ENCODE peak calls at places on chromosome 2, in seven cellular contexts. One of them, this sample, is unnamed.

GRCh38 chr2:100584811-100585210 is 22.0 kb downstream of the PDCL3 start:
- DNase-seq in WTC11: no peak
- DNase-seq in A549: no peak
- DNase-seq in HFFc6: no peak
- DNase-seq in RWPE1: no peak
- DNase-seq in fibroblast of the aortic adventitia: no peak
- DNase-seq in heart left ventricle: no peak
- DNase-seq in this sample: no peak

GRCh38 chr2:8380026-8380425 is 301.8 kb upstream of the ID2 start:
- DNase-seq in A549: no peak
- DNase-seq in heart left ventricle: peak; percentile 41
- DNase-seq in HFFc6: no peak
- DNase-seq in WTC11: no peak
- DNase-seq in fibroblast of the aortic adventitia: no peak
- DNase-seq in RWPE1: no peak
- DNase-seq in this sample: no peak

GRCh38 chr2:27566628-27567027 is 16.2 kb upstream of the ZNF512 start:
- DNase-seq in A549: no peak
- DNase-seq in WTC11: no peak
- DNase-seq in HFFc6: peak; percentile 83
- DNase-seq in RWPE1: peak; percentile 57
- DNase-seq in fibroblast of the aortic adventitia: peak; percentile 47
- DNase-seq in heart left ventricle: no peak
- DNase-seq in this sample: no peak

GRCh38 chr2:47269316-47270232 is 114.5 kb upstream of the STPG4 start:
- DNase-seq in fibroblast of the aortic adventitia: peak; percentile 96
- DNase-seq in RWPE1: peak; percentile 93
- DNase-seq in HFFc6: peak; percentile 99
- DNase-seq in heart left ventricle: peak; percentile 80
- DNase-seq in WTC11: no peak
- DNase-seq in A549: peak; percentile 93
- DNase-seq in this sample: peak; percentile 78

GRCh38 chr2:189954989-189955388 is 107.5 kb downstream of the MSTN start:
- DNase-seq in fibroblast of the aortic adventitia: no peak
- DNase-seq in RWPE1: no peak
- DNase-seq in HFFc6: no peak
- DNase-seq in WTC11: no peak
- DNase-seq in heart left ventricle: no peak
- DNase-seq in A549: no peak
- DNase-seq in this sample: no peak

GRCh38 chr2:33033524-33034150 is 86.9 kb downstream of the LTBP1 start:
- DNase-seq in HFFc6: peak; percentile 70
- DNase-seq in RWPE1: no peak
- DNase-seq in fibroblast of the aortic adventitia: peak; percentile 81
- DNase-seq in A549: no peak
- DNase-seq in WTC11: no peak
- DNase-seq in heart left ventricle: no peak
- DNase-seq in this sample: no peak

GRCh38 chr2:72363406-72363805 is 215.7 kb upstream of the CYP26B1 start:
- DNase-seq in WTC11: no peak
- DNase-seq in heart left ventricle: no peak
- DNase-seq in HFFc6: no peak
- DNase-seq in fibroblast of the aortic adventitia: no peak
- DNase-seq in RWPE1: no peak
- DNase-seq in A549: no peak
- DNase-seq in this sample: no peak

GRCh38 chr2:112960230-112960825 is 17.5 kb upstream of the IL36G start:
- DNase-seq in A549: no peak
- DNase-seq in fibroblast of the aortic adventitia: no peak
- DNase-seq in HFFc6: no peak
- DNase-seq in RWPE1: no peak
- DNase-seq in heart left ventricle: no peak
- DNase-seq in WTC11: no peak
- DNase-seq in this sample: no peak

GRCh38 chr2:22867921-22868320 is 517.1 kb upstream of the KLHL29 start:
- DNase-seq in A549: no peak
- DNase-seq in fibroblast of the aortic adventitia: no peak
- DNase-seq in WTC11: no peak
- DNase-seq in heart left ventricle: no peak
- DNase-seq in RWPE1: no peak
- DNase-seq in HFFc6: no peak
- DNase-seq in this sample: no peak

GRCh38 chr2:127857494-127857818 is 499 bp downstream of the POLR2D start:
- DNase-seq in RWPE1: peak; percentile 33
- DNase-seq in WTC11: peak; percentile 23
- DNase-seq in HFFc6: no peak
- DNase-seq in fibroblast of the aortic adventitia: peak; percentile 26
- DNase-seq in A549: peak; percentile 18
- DNase-seq in heart left ventricle: no peak
- DNase-seq in this sample: no peak

GRCh38 chr2:146412625-146413024 is 1432.2 kb upstream of the ACVR2A start:
- DNase-seq in HFFc6: no peak
- DNase-seq in fibroblast of the aortic adventitia: no peak
- DNase-seq in WTC11: peak; percentile 82
- DNase-seq in A549: no peak
- DNase-seq in RWPE1: no peak
- DNase-seq in heart left ventricle: no peak
- DNase-seq in this sample: no peak

GRCh38 chr2:144519934-144520717 is at the start of gene ZEB2:
- DNase-seq in heart left ventricle: peak; percentile 61
- DNase-seq in HFFc6: peak; percentile 89
- DNase-seq in WTC11: no peak
- DNase-seq in A549: peak; percentile 22
- DNase-seq in RWPE1: no peak
- DNase-seq in fibroblast of the aortic adventitia: peak; percentile 95
- DNase-seq in this sample: no peak

GRCh38 chr2:179751184-179751809 is 110.1 kb downstream of the ZNF385B start:
- DNase-seq in HFFc6: peak; percentile 37
- DNase-seq in WTC11: no peak
- DNase-seq in RWPE1: peak; percentile 28
- DNase-seq in heart left ventricle: no peak
- DNase-seq in A549: peak; percentile 12
- DNase-seq in fibroblast of the aortic adventitia: peak; percentile 64
- DNase-seq in this sample: no peak

GRCh38 chr2:190545082-190545481 is 10.6 kb upstream of the NEMP2 start:
- DNase-seq in heart left ventricle: no peak
- DNase-seq in RWPE1: no peak
- DNase-seq in A549: no peak
- DNase-seq in HFFc6: no peak
- DNase-seq in WTC11: no peak
- DNase-seq in fibroblast of the aortic adventitia: no peak
- DNase-seq in this sample: no peak

GRCh38 chr2:191677091-191677645 is 768 bp upstream of the NABP1 start:
- DNase-seq in A549: peak; percentile 41
- DNase-seq in WTC11: no peak
- DNase-seq in HFFc6: peak; percentile 74
- DNase-seq in heart left ventricle: no peak
- DNase-seq in fibroblast of the aortic adventitia: peak; percentile 91
- DNase-seq in RWPE1: peak; percentile 48
- DNase-seq in this sample: peak; percentile 86

GRCh38 chr2:234632527-234633391 is 135.9 kb upstream of the ARL4C start:
- DNase-seq in RWPE1: no peak
- DNase-seq in A549: no peak
- DNase-seq in heart left ventricle: no peak
- DNase-seq in fibroblast of the aortic adventitia: peak; percentile 94
- DNase-seq in HFFc6: peak; percentile 81
- DNase-seq in WTC11: no peak
- DNase-seq in this sample: no peak

GRCh38 chr2:42752299-42752698 is 11.6 kb downstream of the OXER1 start:
- DNase-seq in A549: no peak
- DNase-seq in HFFc6: no peak
- DNase-seq in RWPE1: no peak
- DNase-seq in fibroblast of the aortic adventitia: no peak
- DNase-seq in WTC11: no peak
- DNase-seq in heart left ventricle: no peak
- DNase-seq in this sample: no peak

GRCh38 chr2:235675678-235676535 is 182.1 kb downstream of the AGAP1 start:
- DNase-seq in RWPE1: peak; percentile 6
- DNase-seq in heart left ventricle: no peak
- DNase-seq in WTC11: no peak
- DNase-seq in A549: peak; percentile 12
- DNase-seq in HFFc6: peak; percentile 53
- DNase-seq in fibroblast of the aortic adventitia: peak; percentile 28
- DNase-seq in this sample: no peak

GRCh38 chr2:100683231-100683630 is 120.4 kb downstream of the PDCL3 start:
- DNase-seq in WTC11: no peak
- DNase-seq in A549: no peak
- DNase-seq in fibroblast of the aortic adventitia: no peak
- DNase-seq in HFFc6: no peak
- DNase-seq in RWPE1: no peak
- DNase-seq in heart left ventricle: no peak
- DNase-seq in this sample: no peak

DNA sequence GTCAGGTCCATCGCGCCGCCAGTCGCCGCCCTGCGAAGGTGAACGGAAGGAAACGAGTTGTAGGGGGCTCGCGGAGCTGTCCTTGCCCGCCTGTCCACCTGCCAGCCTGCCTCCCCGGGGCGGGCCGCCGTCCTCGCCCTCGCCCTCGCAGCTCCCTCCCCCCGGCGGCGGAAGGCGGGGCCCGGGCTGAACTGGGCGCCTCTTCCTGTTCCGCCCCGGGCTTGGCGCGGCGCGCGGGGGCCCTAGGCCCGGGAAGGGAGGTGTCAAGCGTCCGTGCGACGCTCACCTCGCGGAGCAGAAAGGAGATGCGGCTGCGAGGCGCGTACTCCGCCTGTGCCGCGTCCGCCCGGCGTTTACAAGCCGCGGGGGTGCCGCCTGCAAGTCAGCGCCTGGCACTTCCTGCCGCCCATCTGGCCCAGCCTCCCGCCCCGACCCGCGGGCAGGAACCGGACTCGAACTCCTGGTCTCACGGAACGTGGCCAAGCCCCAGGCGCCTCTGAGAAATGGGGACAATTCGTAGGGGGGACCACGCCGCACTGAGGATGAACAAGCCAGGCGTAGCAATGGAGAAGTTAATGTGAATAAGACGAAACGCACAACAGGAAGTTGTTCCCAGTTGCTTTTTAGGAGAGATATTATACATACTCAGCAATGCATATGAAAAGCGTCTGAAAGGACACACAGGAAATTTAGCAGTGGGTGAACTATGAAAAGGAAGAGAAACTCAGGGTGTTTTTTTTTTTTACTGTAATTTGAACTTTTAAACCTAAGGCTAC is at the start of gene CNPPD1:
- DNase-seq in WTC11: peak; percentile 76
- DNase-seq in HFFc6: peak; percentile 60
- DNase-seq in fibroblast of the aortic adventitia: peak; percentile 69
- DNase-seq in A549: peak; percentile 55
- DNase-seq in heart left ventricle: peak; percentile 91
- DNase-seq in RWPE1: peak; percentile 82
- DNase-seq in this sample: peak; percentile 52
- TF ChIP-seq CTCF in WTC11: no peak
- TF ChIP-seq CTCF in HFFc6: no peak
- TF ChIP-seq CTCF in fibroblast of the aortic adventitia: no peak
- TF ChIP-seq CTCF in A549: no peak
- TF ChIP-seq CTCF in heart left ventricle: no peak
- TF ChIP-seq CTCF in RWPE1: no peak
- TF ChIP-seq CTCF in this sample: no peak

DNA sequence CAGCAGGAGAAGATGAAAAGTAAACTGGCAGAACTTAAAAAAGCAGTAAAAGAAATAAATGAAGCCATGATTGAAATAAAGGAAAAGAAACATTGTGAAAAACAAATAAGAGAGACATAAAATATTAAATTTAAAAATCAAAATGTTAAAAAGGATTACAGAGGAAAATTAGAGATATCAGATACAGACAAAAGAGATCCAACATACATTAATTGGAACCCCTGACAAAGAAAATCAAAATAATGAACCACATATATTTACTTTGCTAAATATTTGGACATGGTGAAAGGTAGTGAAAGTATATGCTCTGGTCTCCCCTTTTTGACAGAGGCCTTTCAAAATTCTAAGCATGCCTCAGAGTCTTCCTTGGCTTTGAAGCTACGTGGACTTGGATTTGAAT is 79.9 kb upstream of the TGFA start:
- DNase-seq in A549: no peak
- DNase-seq in WTC11: no peak
- DNase-seq in HFFc6: no peak
- DNase-seq in heart left ventricle: no peak
- DNase-seq in fibroblast of the aortic adventitia: no peak
- DNase-seq in RWPE1: no peak
- DNase-seq in this sample: no peak
- TF ChIP-seq CTCF in A549: no peak
- TF ChIP-seq CTCF in WTC11: no peak
- TF ChIP-seq CTCF in HFFc6: no peak
- TF ChIP-seq CTCF in heart left ventricle: no peak
- TF ChIP-seq CTCF in fibroblast of the aortic adventitia: no peak
- TF ChIP-seq CTCF in RWPE1: no peak
- TF ChIP-seq CTCF in this sample: no peak

DNA sequence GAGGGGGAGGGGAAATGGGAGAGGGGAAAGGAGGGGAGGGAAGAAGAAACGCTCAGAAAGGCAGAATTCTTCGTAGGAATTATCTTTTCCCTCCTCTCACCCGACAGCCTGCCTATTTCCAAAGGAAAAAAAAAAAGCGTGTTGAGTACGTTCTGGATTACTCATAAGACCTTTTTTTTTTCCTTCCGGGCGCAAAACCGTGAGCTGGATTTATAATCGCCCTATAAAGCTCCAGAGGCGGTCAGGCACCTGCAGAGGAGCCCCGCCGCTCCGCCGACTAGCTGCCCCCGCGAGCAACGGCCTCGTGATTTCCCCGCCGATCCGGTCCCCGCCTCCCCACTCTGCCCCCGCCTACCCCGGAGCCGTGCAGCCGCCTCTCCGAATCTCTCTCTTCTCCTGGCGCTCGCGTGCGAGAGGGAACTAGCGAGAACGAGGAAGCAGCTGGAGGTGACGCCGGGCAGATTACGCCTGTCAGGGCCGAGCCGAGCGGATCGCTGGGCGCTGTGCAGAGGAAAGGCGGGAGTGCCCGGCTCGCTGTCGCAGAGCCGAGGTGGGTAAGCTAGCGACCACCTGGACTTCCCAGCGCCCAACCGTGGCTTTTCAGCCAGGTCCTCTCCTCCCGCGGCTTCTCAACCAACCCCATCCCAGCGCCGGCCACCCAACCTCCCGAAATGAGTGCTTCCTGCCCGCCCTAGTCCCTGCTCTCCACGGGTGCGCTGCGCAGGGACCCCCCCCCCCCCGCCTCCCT is at the start of gene GAD1:
- DNase-seq in fibroblast of the aortic adventitia: peak; percentile 42
- DNase-seq in A549: peak; percentile 56
- DNase-seq in WTC11: peak; percentile 76
- DNase-seq in RWPE1: peak; percentile 86
- DNase-seq in HFFc6: peak; percentile 61
- DNase-seq in heart left ventricle: no peak
- DNase-seq in this sample: no peak
- TF ChIP-seq CTCF in fibroblast of the aortic adventitia: no peak
- TF ChIP-seq CTCF in A549: no peak
- TF ChIP-seq CTCF in WTC11: no peak
- TF ChIP-seq CTCF in RWPE1: no peak
- TF ChIP-seq CTCF in HFFc6: no peak
- TF ChIP-seq CTCF in heart left ventricle: no peak
- TF ChIP-seq CTCF in this sample: no peak

DNA sequence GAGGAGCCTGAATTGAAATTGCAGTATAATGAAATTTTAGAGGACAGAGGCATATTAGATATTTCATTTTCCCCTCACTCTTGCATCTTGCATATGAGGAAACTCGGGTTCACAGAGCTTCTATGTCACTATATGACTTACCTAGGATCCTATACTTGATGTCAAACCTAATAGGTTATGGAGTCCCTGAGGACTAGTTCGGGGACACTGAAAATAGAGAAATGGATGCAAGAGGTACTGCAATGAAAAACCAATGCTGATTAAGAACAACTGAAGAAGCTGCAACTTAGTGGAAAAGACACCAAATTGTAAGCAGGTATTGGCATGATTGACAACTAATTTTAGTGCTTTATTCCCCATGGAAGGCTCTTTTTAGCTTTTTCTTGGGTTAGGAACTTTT is 210.1 kb downstream of the IKZF2 start:
- DNase-seq in fibroblast of the aortic adventitia: no peak
- DNase-seq in heart left ventricle: no peak
- DNase-seq in WTC11: no peak
- DNase-seq in A549: no peak
- DNase-seq in RWPE1: no peak
- DNase-seq in HFFc6: no peak
- DNase-seq in this sample: no peak
- TF ChIP-seq CTCF in fibroblast of the aortic adventitia: no peak
- TF ChIP-seq CTCF in heart left ventricle: no peak
- TF ChIP-seq CTCF in WTC11: no peak
- TF ChIP-seq CTCF in A549: no peak
- TF ChIP-seq CTCF in RWPE1: no peak
- TF ChIP-seq CTCF in HFFc6: no peak
- TF ChIP-seq CTCF in this sample: no peak

This sample was measured in ascending aorta.